ENCODE peak calls at places on chromosomes 4 and X, in nine cellular contexts. One of them, this sample, is unnamed.

GRCh38 chr4:152938237-152938969 is 2.3 kb downstream of the FHDC1 start:
- DNase-seq in Calu3: no peak
- DNase-seq in WERI-Rb-1: no peak
- DNase-seq in cardiac muscle cell: no peak
- DNase-seq in brain microvascular endothelial cell: no peak
- DNase-seq in GM10248: no peak
- DNase-seq in A549: no peak
- DNase-seq in choroid plexus epithelial cell: no peak
- DNase-seq in B cell: peak; percentile 17
- DNase-seq in this sample: no peak

GRCh38 chr4:123397276-123398150 is 918 bp downstream of the SPRY1 start:
- DNase-seq in Calu3: peak; percentile 68
- DNase-seq in WERI-Rb-1: peak; percentile 67
- DNase-seq in cardiac muscle cell: peak; percentile 78
- DNase-seq in brain microvascular endothelial cell: peak; percentile 40
- DNase-seq in GM10248: peak; percentile 32
- DNase-seq in A549: peak; percentile 41
- DNase-seq in choroid plexus epithelial cell: peak; percentile 58
- DNase-seq in B cell: peak; percentile 73
- DNase-seq in this sample: peak; percentile 76

GRCh38 chrX:119605739-119606507 is at the start of gene NKRF:
- DNase-seq in Calu3: peak; percentile 89
- DNase-seq in WERI-Rb-1: peak; percentile 85
- DNase-seq in cardiac muscle cell: peak; percentile 93
- DNase-seq in brain microvascular endothelial cell: peak; percentile 87
- DNase-seq in GM10248: peak; percentile 81
- DNase-seq in A549: peak; percentile 94
- DNase-seq in choroid plexus epithelial cell: peak; percentile 93
- DNase-seq in B cell: peak; percentile 92
- DNase-seq in this sample: peak; percentile 88

GRCh38 chr4:118076958-118077766 is 42.9 kb downstream of the NDST3 start:
- DNase-seq in Calu3: no peak
- DNase-seq in WERI-Rb-1: peak; percentile 71
- DNase-seq in cardiac muscle cell: peak; percentile 57
- DNase-seq in brain microvascular endothelial cell: peak; percentile 45
- DNase-seq in GM10248: peak; percentile 20
- DNase-seq in A549: peak; percentile 21
- DNase-seq in choroid plexus epithelial cell: peak; percentile 71
- DNase-seq in B cell: no peak
- DNase-seq in this sample: no peak

GRCh38 chr4:5968246-5968645 is 50.0 kb downstream of the C4orf50 start:
- DNase-seq in Calu3: no peak
- DNase-seq in WERI-Rb-1: no peak
- DNase-seq in cardiac muscle cell: no peak
- DNase-seq in brain microvascular endothelial cell: no peak
- DNase-seq in GM10248: no peak
- DNase-seq in A549: no peak
- DNase-seq in choroid plexus epithelial cell: no peak
- DNase-seq in B cell: no peak
- DNase-seq in this sample: no peak

GRCh38 chr4:75306496-75306895 is 207.7 kb downstream of the RCHY1 start:
- DNase-seq in Calu3: no peak
- DNase-seq in WERI-Rb-1: no peak
- DNase-seq in cardiac muscle cell: no peak
- DNase-seq in brain microvascular endothelial cell: no peak
- DNase-seq in GM10248: no peak
- DNase-seq in A549: no peak
- DNase-seq in choroid plexus epithelial cell: no peak
- DNase-seq in B cell: no peak
- DNase-seq in this sample: no peak

GRCh38 chr4:95705323-95705722 is 134.6 kb upstream of the PDHA2 start:
- DNase-seq in Calu3: no peak
- DNase-seq in WERI-Rb-1: no peak
- DNase-seq in cardiac muscle cell: no peak
- DNase-seq in brain microvascular endothelial cell: no peak
- DNase-seq in GM10248: no peak
- DNase-seq in A549: no peak
- DNase-seq in choroid plexus epithelial cell: no peak
- DNase-seq in B cell: no peak
- DNase-seq in this sample: no peak

GRCh38 chrX:37809970-37810369 is 30.1 kb downstream of the CYBB start:
- DNase-seq in Calu3: no peak
- DNase-seq in WERI-Rb-1: no peak
- DNase-seq in cardiac muscle cell: no peak
- DNase-seq in brain microvascular endothelial cell: no peak
- DNase-seq in GM10248: no peak
- DNase-seq in A549: no peak
- DNase-seq in choroid plexus epithelial cell: no peak
- DNase-seq in B cell: no peak
- DNase-seq in this sample: no peak

GRCh38 chr4:83329521-83330105 is 5.0 kb downstream of the HPSE start:
- DNase-seq in Calu3: no peak
- DNase-seq in WERI-Rb-1: no peak
- DNase-seq in cardiac muscle cell: peak; percentile 76
- DNase-seq in brain microvascular endothelial cell: peak; percentile 11
- DNase-seq in GM10248: no peak
- DNase-seq in A549: no peak
- DNase-seq in choroid plexus epithelial cell: peak; percentile 41
- DNase-seq in B cell: no peak
- DNase-seq in this sample: no peak

GRCh38 chr4:83516042-83516772 is 19.7 kb upstream of the GPAT3 start:
- DNase-seq in Calu3: no peak
- DNase-seq in WERI-Rb-1: no peak
- DNase-seq in cardiac muscle cell: peak; percentile 66
- DNase-seq in brain microvascular endothelial cell: peak; percentile 32
- DNase-seq in GM10248: no peak
- DNase-seq in A549: peak; percentile 19
- DNase-seq in choroid plexus epithelial cell: peak; percentile 20
- DNase-seq in B cell: no peak
- DNase-seq in this sample: no peak

GRCh38 chr4:103012085-103012484 is 7.4 kb downstream of the SLC9B1 start:
- DNase-seq in Calu3: no peak
- DNase-seq in WERI-Rb-1: no peak
- DNase-seq in cardiac muscle cell: peak; percentile 85
- DNase-seq in brain microvascular endothelial cell: no peak
- DNase-seq in GM10248: no peak
- DNase-seq in A549: no peak
- DNase-seq in choroid plexus epithelial cell: peak; percentile 94
- DNase-seq in B cell: no peak
- DNase-seq in this sample: no peak

GRCh38 chr4:95294291-95294690 is 254.5 kb downstream of the UNC5C start:
- DNase-seq in Calu3: no peak
- DNase-seq in WERI-Rb-1: peak; percentile 88
- DNase-seq in cardiac muscle cell: no peak
- DNase-seq in brain microvascular endothelial cell: no peak
- DNase-seq in GM10248: no peak
- DNase-seq in A549: no peak
- DNase-seq in choroid plexus epithelial cell: no peak
- DNase-seq in B cell: no peak
- DNase-seq in this sample: no peak

GRCh38 chr4:85639946-85640345 is 165.0 kb downstream of the ARHGAP24 start:
- DNase-seq in Calu3: no peak
- DNase-seq in WERI-Rb-1: no peak
- DNase-seq in cardiac muscle cell: no peak
- DNase-seq in brain microvascular endothelial cell: no peak
- DNase-seq in GM10248: no peak
- DNase-seq in A549: no peak
- DNase-seq in choroid plexus epithelial cell: no peak
- DNase-seq in B cell: no peak
- DNase-seq in this sample: no peak

GRCh38 chrX:118178450-118178849 is 61.8 kb upstream of the KLHL13 start:
- DNase-seq in Calu3: no peak
- DNase-seq in WERI-Rb-1: no peak
- DNase-seq in cardiac muscle cell: no peak
- DNase-seq in brain microvascular endothelial cell: no peak
- DNase-seq in GM10248: no peak
- DNase-seq in A549: no peak
- DNase-seq in choroid plexus epithelial cell: no peak
- DNase-seq in B cell: no peak
- DNase-seq in this sample: no peak

GRCh38 chr4:121696140-121696640 is 590 bp downstream of the ANXA5 start:
- DNase-seq in Calu3: peak; percentile 28
- DNase-seq in WERI-Rb-1: peak; percentile 52
- DNase-seq in cardiac muscle cell: peak; percentile 87
- DNase-seq in brain microvascular endothelial cell: peak; percentile 59
- DNase-seq in GM10248: peak; percentile 32
- DNase-seq in A549: peak; percentile 63
- DNase-seq in choroid plexus epithelial cell: peak; percentile 87
- DNase-seq in B cell: peak; percentile 63
- DNase-seq in this sample: no peak

GRCh38 chr4:86975927-86976326 is 41.1 kb downstream of the AFF1 start:
- DNase-seq in Calu3: no peak
- DNase-seq in WERI-Rb-1: no peak
- DNase-seq in cardiac muscle cell: no peak
- DNase-seq in brain microvascular endothelial cell: no peak
- DNase-seq in GM10248: no peak
- DNase-seq in A549: no peak
- DNase-seq in choroid plexus epithelial cell: no peak
- DNase-seq in B cell: no peak
- DNase-seq in this sample: no peak

GRCh38 chr4:86971355-86971683 is 36.5 kb downstream of the AFF1 start:
- DNase-seq in Calu3: no peak
- DNase-seq in WERI-Rb-1: no peak
- DNase-seq in cardiac muscle cell: no peak
- DNase-seq in brain microvascular endothelial cell: no peak
- DNase-seq in GM10248: no peak
- DNase-seq in A549: no peak
- DNase-seq in choroid plexus epithelial cell: no peak
- DNase-seq in B cell: no peak
- DNase-seq in this sample: no peak

GRCh38 chr4:86974481-86975050 is 39.8 kb downstream of the AFF1 start:
- DNase-seq in Calu3: no peak
- DNase-seq in WERI-Rb-1: no peak
- DNase-seq in cardiac muscle cell: peak; percentile 29
- DNase-seq in brain microvascular endothelial cell: no peak
- DNase-seq in GM10248: no peak
- DNase-seq in A549: no peak
- DNase-seq in choroid plexus epithelial cell: peak; percentile 34
- DNase-seq in B cell: no peak
- DNase-seq in this sample: no peak

GRCh38 chr4:86972997-86973396 is 38.2 kb downstream of the AFF1 start:
- DNase-seq in Calu3: peak; percentile 56
- DNase-seq in WERI-Rb-1: peak; percentile 47
- DNase-seq in cardiac muscle cell: peak; percentile 50
- DNase-seq in brain microvascular endothelial cell: no peak
- DNase-seq in GM10248: no peak
- DNase-seq in A549: no peak
- DNase-seq in choroid plexus epithelial cell: peak; percentile 31
- DNase-seq in B cell: no peak
- DNase-seq in this sample: no peak

DNA sequence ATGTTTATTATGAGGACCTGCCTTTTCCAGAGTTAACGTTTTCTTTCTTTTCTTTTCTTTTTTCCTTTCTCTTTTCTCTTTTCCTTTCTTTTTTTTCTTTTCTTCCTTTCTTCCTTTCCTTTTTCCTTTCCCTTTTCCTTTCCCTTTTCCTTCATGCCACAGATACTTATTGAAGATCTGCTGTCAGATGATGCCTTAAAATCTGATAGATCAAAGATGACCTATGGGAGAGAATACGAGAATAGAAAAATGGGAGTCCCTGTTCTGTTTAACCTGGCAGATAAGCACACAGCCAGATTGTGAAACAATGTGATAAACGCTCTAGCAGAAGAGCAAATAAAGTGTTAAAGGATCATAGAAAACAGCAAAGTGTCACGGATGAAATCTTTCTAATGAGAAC is 38.9 kb downstream of the AFF1 start:
- DNase-seq in Calu3: no peak
- DNase-seq in WERI-Rb-1: no peak
- DNase-seq in cardiac muscle cell: no peak
- DNase-seq in brain microvascular endothelial cell: no peak
- DNase-seq in GM10248: no peak
- DNase-seq in A549: no peak
- DNase-seq in choroid plexus epithelial cell: no peak
- DNase-seq in B cell: no peak
- DNase-seq in this sample: no peak
- TF ChIP-seq CTCF in Calu3: no peak
- TF ChIP-seq CTCF in WERI-Rb-1: no peak
- TF ChIP-seq CTCF in cardiac muscle cell: no peak
- TF ChIP-seq CTCF in brain microvascular endothelial cell: no peak
- TF ChIP-seq CTCF in GM10248: no peak
- TF ChIP-seq CTCF in A549: no peak
- TF ChIP-seq CTCF in choroid plexus epithelial cell: no peak
- TF ChIP-seq CTCF in B cell: no peak
- TF ChIP-seq CTCF in this sample: no peak

DNA sequence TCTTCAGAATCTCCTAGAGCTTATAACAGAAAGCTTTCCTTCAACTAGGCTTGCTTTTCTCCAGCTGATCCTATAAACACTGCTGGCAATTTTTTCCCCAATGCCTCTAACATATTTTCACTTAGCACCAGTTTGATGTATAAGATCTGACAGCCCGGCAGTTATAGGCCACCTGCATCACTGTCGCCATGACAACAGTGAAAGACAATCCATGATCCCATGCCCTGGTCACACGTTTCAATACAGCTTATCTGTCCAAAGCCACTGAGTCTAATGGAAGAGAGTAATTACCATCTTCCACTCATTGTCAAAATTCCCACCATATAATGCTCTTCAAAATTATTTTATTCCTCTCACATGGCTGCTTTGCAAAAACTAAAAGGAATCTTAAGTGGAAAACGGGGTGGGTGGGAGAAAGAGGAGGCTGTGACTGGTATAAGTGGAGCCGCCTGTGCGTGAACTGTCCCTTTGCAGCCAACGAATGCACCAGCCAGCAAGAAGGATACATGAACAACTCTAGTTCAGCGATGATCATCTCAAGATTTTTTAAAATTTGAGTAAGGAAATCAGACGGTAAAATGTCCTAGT is 44.3 kb downstream of the MAML3 start:
- DNase-seq in Calu3: no peak
- DNase-seq in WERI-Rb-1: peak; percentile 77
- DNase-seq in cardiac muscle cell: no peak
- DNase-seq in brain microvascular endothelial cell: no peak
- DNase-seq in GM10248: no peak
- DNase-seq in A549: no peak
- DNase-seq in choroid plexus epithelial cell: no peak
- DNase-seq in B cell: no peak
- DNase-seq in this sample: peak; percentile 38
- TF ChIP-seq CTCF in Calu3: no peak
- TF ChIP-seq CTCF in WERI-Rb-1: no peak
- TF ChIP-seq CTCF in cardiac muscle cell: no peak
- TF ChIP-seq CTCF in brain microvascular endothelial cell: no peak
- TF ChIP-seq CTCF in GM10248: no peak
- TF ChIP-seq CTCF in A549: no peak
- TF ChIP-seq CTCF in choroid plexus epithelial cell: no peak
- TF ChIP-seq CTCF in B cell: no peak
- TF ChIP-seq CTCF in this sample: no peak

GRCh38 chr4:126604273-126604867 is 1028.4 kb upstream of the INTU start:
- DNase-seq in Calu3: peak; percentile 23
- DNase-seq in WERI-Rb-1: peak; percentile 40
- DNase-seq in cardiac muscle cell: peak; percentile 65
- DNase-seq in brain microvascular endothelial cell: peak; percentile 16
- DNase-seq in GM10248: peak; percentile 18
- DNase-seq in A549: peak; percentile 30
- DNase-seq in choroid plexus epithelial cell: peak; percentile 76
- DNase-seq in B cell: no peak
- DNase-seq in this sample: peak; percentile 24
- TF ChIP-seq CTCF in Calu3: no peak
- TF ChIP-seq CTCF in WERI-Rb-1: peak; percentile 60
- TF ChIP-seq CTCF in cardiac muscle cell: peak; percentile 87
- TF ChIP-seq CTCF in brain microvascular endothelial cell: peak; percentile 86
- TF ChIP-seq CTCF in GM10248: peak; percentile 66
- TF ChIP-seq CTCF in A549: peak; percentile 39
- TF ChIP-seq CTCF in choroid plexus epithelial cell: peak; percentile 91
- TF ChIP-seq CTCF in B cell: no peak
- TF ChIP-seq CTCF in this sample: peak; percentile 65

GRCh38 chrX:52271212-52271611 is 86.5 kb downstream of the MAGED4 start:
- DNase-seq in Calu3: peak; percentile 28
- DNase-seq in WERI-Rb-1: peak; percentile 18
- DNase-seq in cardiac muscle cell: peak; percentile 11
- DNase-seq in brain microvascular endothelial cell: no peak
- DNase-seq in GM10248: no peak
- DNase-seq in A549: peak; percentile 25
- DNase-seq in choroid plexus epithelial cell: peak; percentile 10
- DNase-seq in B cell: peak; percentile 30
- DNase-seq in this sample: no peak
- TF ChIP-seq CTCF in Calu3: peak; percentile 22
- TF ChIP-seq CTCF in WERI-Rb-1: peak; percentile 41
- TF ChIP-seq CTCF in cardiac muscle cell: peak; percentile 31
- TF ChIP-seq CTCF in brain microvascular endothelial cell: peak; percentile 58
- TF ChIP-seq CTCF in GM10248: peak; percentile 26
- TF ChIP-seq CTCF in A549: no peak
- TF ChIP-seq CTCF in choroid plexus epithelial cell: peak; percentile 42
- TF ChIP-seq CTCF in B cell: no peak
- TF ChIP-seq CTCF in this sample: no peak